ENCODE peak calls at places on chromosomes 7 and 10, in ten cellular contexts. F is amniotic epithelial cell; K is fibroblast of lung; N is coronary artery; E is GF-D8; M is HEK293T; J is left ventricle myocardium inferior; R is stimulated activated CD4-positive, alpha-beta T cell treated with anti-CD3 and anti-CD28 coated beads, Interleukin-1b, Interleukin-23, amount 100 ng/mL, for 4 hours; H is ELF-1; I is BJ. O is an unnamed sample.

GRCh38 chr10:71805776-71806705 is 32.7 kb upstream of the VSIR start:
- DNase-seq in E (no peak), I (no peak), K (no peak), M (peak), H (peak), R (no peak), J (no peak), F (peak), N (no peak), O (no peak)

GRCh38 chr7:4156190-4156589 is 525.9 kb upstream of the FOXK1 start:
- DNase-seq in H (no peak), I (no peak), M (no peak), K (peak), E (no peak), N (no peak), R (no peak), F (no peak), J (no peak), O (no peak)

GRCh38 chr10:57188846-57189245 is 827.8 kb upstream of the ZWINT start:
- DNase-seq in I (no peak), F (no peak), K (no peak), J (no peak), E (no peak), M (no peak), N (no peak), R (no peak), H (no peak), O (no peak)

GRCh38 chr10:86103391-86104101 is 263.0 kb downstream of the GRID1 start:
- DNase-seq in N (peak), E (no peak), J (no peak), I (no peak), M (no peak), H (peak), K (no peak), F (no peak), R (no peak), O (no peak)

GRCh38 chr7:100432053-100432452 is 2.4 kb downstream of the MEPCE start:
- DNase-seq in N (no peak), R (no peak), F (no peak), K (no peak), E (no peak), H (no peak), M (no peak), I (no peak), J (no peak), O (no peak)

GRCh38 chr7:32154797-32155196 is 84.6 kb upstream of the PDE1C start:
- DNase-seq in F (no peak), E (no peak), J (peak), M (no peak), I (no peak), H (no peak), K (peak), R (no peak), N (no peak), O (no peak)

GRCh38 chr7:152735443-152736004 is 24.0 kb upstream of the ACTR3B start:
- DNase-seq in E (no peak), J (no peak), K (peak), F (no peak), I (no peak), R (no peak), M (peak), N (no peak), H (no peak), O (no peak)

GRCh38 chr7:30032310-30033125 is 4.3 kb downstream of the PLEKHA8 start:
- DNase-seq in K (peak), H (no peak), E (no peak), M (no peak), R (no peak), N (no peak), F (peak), I (no peak), J (no peak), O (no peak)

GRCh38 chr10:47046321-47047126 is 135.3 kb downstream of the PTPN20 start:
- DNase-seq in R (no peak), M (no peak), I (no peak), K (no peak), H (no peak), N (peak), E (no peak), F (no peak), J (no peak), O (no peak)

GRCh38 chr7:26705567-26705966 is 158.8 kb downstream of the SKAP2 start:
- DNase-seq in R (no peak), M (no peak), I (peak), H (no peak), N (no peak), K (peak), E (no peak), J (no peak), F (peak), O (no peak)

GRCh38 chr10:27413831-27414348 is 90.2 kb upstream of the RAB18 start:
- DNase-seq in H (no peak), N (no peak), M (no peak), J (no peak), E (no peak), F (no peak), R (no peak), I (no peak), K (no peak), O (no peak)

GRCh38 chr7:42432644-42433043 is 195.6 kb upstream of the GLI3 start:
- DNase-seq in F (no peak), M (peak), K (no peak), H (no peak), E (no peak), J (no peak), N (no peak), R (no peak), I (no peak), O (no peak)

GRCh38 chr7:8221603-8222002 is 40.4 kb downstream of the ICA1 start:
- DNase-seq in I (no peak), F (no peak), R (no peak), N (no peak), K (no peak), E (no peak), M (no peak), H (no peak), J (no peak), O (no peak)

GRCh38 chr10:133520193-133520738 is 6.9 kb upstream of the CYP2E1 start:
- DNase-seq in H (peak), J (peak), R (peak), N (no peak), M (peak), E (peak), K (peak), I (peak), F (peak), O (peak)

O was measured in activated CD8-positive, alpha-beta T cell treated with anti-CD3 and anti-CD28 coated beads for 36 hours.